ENCODE peak calls at places on chromosomes 3 and 15, in eight cellular contexts. O, G, A, U, E, V, I and P are unnamed samples.

GRCh38 chr3:35664460-35664919 is 25.2 kb downstream of the ARPP21 start:
- DNase-seq in E (no peak), U (no peak), V (no peak), I (no peak), O (no peak), A (no peak), G (peak), P (no peak)

GRCh38 chr3:139758654-139759291 is 81.0 kb upstream of the NMNAT3 start:
- DNase-seq in V (no peak), O (peak), A (no peak), E (no peak), G (no peak), U (peak), I (no peak), P (peak)

GRCh38 chr3:56962200-56962599 is 98.3 kb upstream of the SPATA12 start:
- DNase-seq in I (no peak), O (no peak), U (no peak), E (no peak), G (no peak), V (no peak), A (no peak), P (no peak)

GRCh38 chr3:24496529-24497482 is 2.2 kb upstream of the THRB start:
- DNase-seq in O (peak), I (no peak), U (peak), A (no peak), E (peak), V (no peak), G (peak), P (peak)

GRCh38 chr3:156425651-156426050 is 129.3 kb downstream of the SSR3 start:
- DNase-seq in G (no peak), V (no peak), E (no peak), O (no peak), I (no peak), U (no peak), A (no peak), P (no peak)

GRCh38 chr15:68303134-68303533 is 25.6 kb downstream of the FEM1B start:
- DNase-seq in V (no peak), G (no peak), I (no peak), U (no peak), A (no peak), E (no peak), O (no peak), P (no peak)

GRCh38 chr3:196757876-196758739 is 18.5 kb downstream of the PAK2 start:
- DNase-seq in A (no peak), U (peak), O (peak), E (peak), G (no peak), V (no peak), I (no peak), P (peak)

GRCh38 chr3:112097378-112097777 is 11.2 kb downstream of the C3orf52 start:
- DNase-seq in E (peak), V (no peak), U (peak), A (no peak), I (peak), G (no peak), O (peak), P (peak)

GRCh38 chr3:168511428-168512014 is 415.8 kb upstream of the GOLIM4 start:
- DNase-seq in I (no peak), U (peak), A (no peak), G (no peak), E (peak), O (peak), V (no peak), P (peak)

GRCh38 chr15:72404356-72404755 is 6.3 kb downstream of the TMEM202 start:
- DNase-seq in A (no peak), U (no peak), O (no peak), V (no peak), E (no peak), I (no peak), G (no peak), P (no peak)

GRCh38 chr3:173531602-173532001 is 134.1 kb downstream of the NLGN1 start:
- DNase-seq in I (no peak), U (no peak), G (no peak), E (no peak), V (no peak), A (no peak), O (no peak), P (no peak)

GRCh38 chr15:66783327-66784124 is 81.5 kb downstream of the SMAD6 start:
- DNase-seq in G (no peak), I (no peak), V (no peak), A (no peak), E (no peak), U (no peak), O (peak), P (no peak)

GRCh38 chr3:149604125-149604851 is 53.5 kb downstream of the WWTR1 start:
- DNase-seq in G (peak), U (no peak), I (no peak), A (no peak), O (no peak), V (no peak), E (peak), P (peak)

GRCh38 chr3:113245775-113246174 is 34.4 kb downstream of the BOC start:
- DNase-seq in U (peak), E (no peak), G (no peak), O (peak), A (no peak), I (no peak), V (no peak), P (peak)

GRCh38 chr3:170350515-170351413 is 6.8 kb upstream of the SKIL start:
- DNase-seq in U (no peak), V (no peak), G (no peak), O (no peak), E (peak), I (no peak), A (no peak), P (no peak)

GRCh38 chr15:77827860-77828259 is 195.1 kb upstream of the LINGO1 start:
- DNase-seq in I (no peak), U (no peak), E (no peak), G (no peak), A (peak), V (no peak), O (no peak), P (no peak)

GRCh38 chr15:90883971-90884718 is at the start of gene FES:
- DNase-seq in I (peak), U (peak), E (no peak), G (peak), V (peak), A (no peak), O (no peak), P (peak)

GRCh38 chr15:64969401-64969800 is 20.3 kb downstream of the SPG21 start:
- DNase-seq in I (no peak), G (no peak), O (no peak), U (no peak), E (no peak), V (no peak), A (no peak), P (no peak)

GRCh38 chr15:69666921-69667811 is 214.5 kb downstream of the RPLP1 start:
- DNase-seq in G (no peak), U (no peak), A (no peak), I (no peak), O (no peak), V (no peak), E (no peak), P (no peak)

GRCh38 chr3:194283218-194284006 is 67.7 kb downstream of the CPN2 start:
- DNase-seq in O (no peak), A (no peak), G (peak), V (peak), I (no peak), U (peak), E (no peak), P (no peak)

GRCh38 chr15:23646165-23647000 is 1.3 kb downstream of the MAGEL2 start:
- DNase-seq in I (no peak), O (no peak), G (no peak), V (no peak), E (no peak), U (no peak), A (no peak), P (no peak)